ENCODE peak calls at places on chromosomes 16 and 17, in ten cellular contexts. One of them, this sample, is unnamed.

GRCh38 chr17:59149841-59150511 is 5.0 kb downstream of the SKA2 start:
- DNase-seq in occipital lobe: no peak
- DNase-seq in ascending aorta: no peak
- DNase-seq in T-helper 9 cell: no peak
- DNase-seq in choroid plexus epithelial cell: no peak
- DNase-seq in upper lobe of right lung: no peak
- DNase-seq in astrocyte of the spinal cord: no peak
- DNase-seq in HuH-7.5: no peak
- DNase-seq in hippocampal formation: no peak
- DNase-seq in NCI-H345: no peak
- DNase-seq in this sample: no peak

GRCh38 chr17:76354747-76355310 is 1.1 kb upstream of the PRPSAP1 start:
- DNase-seq in NCI-H345: no peak
- DNase-seq in T-helper 9 cell: no peak
- DNase-seq in ascending aorta: no peak
- DNase-seq in HuH-7.5: no peak
- DNase-seq in choroid plexus epithelial cell: no peak
- DNase-seq in hippocampal formation: no peak
- DNase-seq in occipital lobe: no peak
- DNase-seq in upper lobe of right lung: no peak
- DNase-seq in astrocyte of the spinal cord: no peak
- DNase-seq in this sample: no peak

GRCh38 chr16:35506018-35506897 is 2046.8 kb downstream of the TP53TG3F start:
- DNase-seq in choroid plexus epithelial cell: no peak
- DNase-seq in HuH-7.5: no peak
- DNase-seq in upper lobe of right lung: no peak
- DNase-seq in ascending aorta: no peak
- DNase-seq in NCI-H345: no peak
- DNase-seq in occipital lobe: no peak
- DNase-seq in T-helper 9 cell: no peak
- DNase-seq in hippocampal formation: no peak
- DNase-seq in astrocyte of the spinal cord: no peak
- DNase-seq in this sample: no peak

GRCh38 chr16:52114414-52114813 is 432.5 kb downstream of the TOX3 start:
- DNase-seq in hippocampal formation: no peak
- DNase-seq in occipital lobe: no peak
- DNase-seq in NCI-H345: no peak
- DNase-seq in upper lobe of right lung: no peak
- DNase-seq in HuH-7.5: no peak
- DNase-seq in choroid plexus epithelial cell: no peak
- DNase-seq in T-helper 9 cell: no peak
- DNase-seq in ascending aorta: no peak
- DNase-seq in astrocyte of the spinal cord: no peak
- DNase-seq in this sample: no peak

GRCh38 chr16:68235882-68236803 is at the start of gene ESRP2:
- DNase-seq in T-helper 9 cell: peak; percentile 42
- DNase-seq in astrocyte of the spinal cord: no peak
- DNase-seq in hippocampal formation: no peak
- DNase-seq in occipital lobe: no peak
- DNase-seq in ascending aorta: peak; percentile 72
- DNase-seq in HuH-7.5: peak; percentile 80
- DNase-seq in choroid plexus epithelial cell: no peak
- DNase-seq in upper lobe of right lung: peak; percentile 95
- DNase-seq in NCI-H345: peak; percentile 82
- DNase-seq in this sample: no peak

GRCh38 chr17:72422505-72423285 is 301.9 kb downstream of the SOX9 start:
- DNase-seq in upper lobe of right lung: no peak
- DNase-seq in T-helper 9 cell: no peak
- DNase-seq in occipital lobe: no peak
- DNase-seq in ascending aorta: peak; percentile 73
- DNase-seq in NCI-H345: no peak
- DNase-seq in choroid plexus epithelial cell: peak; percentile 70
- DNase-seq in HuH-7.5: no peak
- DNase-seq in astrocyte of the spinal cord: peak; percentile 91
- DNase-seq in hippocampal formation: no peak
- DNase-seq in this sample: no peak

GRCh38 chr16:14196011-14196410 is 124.9 kb downstream of the MRTFB start:
- DNase-seq in HuH-7.5: no peak
- DNase-seq in NCI-H345: no peak
- DNase-seq in hippocampal formation: no peak
- DNase-seq in occipital lobe: peak; percentile 13
- DNase-seq in choroid plexus epithelial cell: peak; percentile 58
- DNase-seq in astrocyte of the spinal cord: no peak
- DNase-seq in ascending aorta: no peak
- DNase-seq in upper lobe of right lung: no peak
- DNase-seq in T-helper 9 cell: no peak
- DNase-seq in this sample: no peak

GRCh38 chr17:17528696-17529652 is 32.8 kb upstream of the RASD1 start:
- DNase-seq in ascending aorta: no peak
- DNase-seq in T-helper 9 cell: no peak
- DNase-seq in astrocyte of the spinal cord: no peak
- DNase-seq in hippocampal formation: no peak
- DNase-seq in upper lobe of right lung: no peak
- DNase-seq in NCI-H345: no peak
- DNase-seq in choroid plexus epithelial cell: no peak
- DNase-seq in occipital lobe: no peak
- DNase-seq in HuH-7.5: no peak
- DNase-seq in this sample: no peak

GRCh38 chr17:4498461-4499397 is at the start of gene SPNS2:
- DNase-seq in occipital lobe: peak; percentile 69
- DNase-seq in astrocyte of the spinal cord: no peak
- DNase-seq in hippocampal formation: peak; percentile 71
- DNase-seq in T-helper 9 cell: peak; percentile 36
- DNase-seq in NCI-H345: peak; percentile 16
- DNase-seq in upper lobe of right lung: peak; percentile 86
- DNase-seq in HuH-7.5: peak; percentile 88
- DNase-seq in choroid plexus epithelial cell: peak; percentile 39
- DNase-seq in ascending aorta: peak; percentile 82
- DNase-seq in this sample: peak; percentile 75

GRCh38 chr16:15949210-15950166 is at the start of gene ABCC1:
- DNase-seq in astrocyte of the spinal cord: no peak
- DNase-seq in choroid plexus epithelial cell: no peak
- DNase-seq in hippocampal formation: no peak
- DNase-seq in HuH-7.5: peak; percentile 41
- DNase-seq in NCI-H345: peak; percentile 31
- DNase-seq in T-helper 9 cell: peak; percentile 50
- DNase-seq in ascending aorta: no peak
- DNase-seq in upper lobe of right lung: peak; percentile 78
- DNase-seq in occipital lobe: peak; percentile 3
- DNase-seq in this sample: no peak

GRCh38 chr17:32299579-32300158 is 34.0 kb downstream of the RHBDL3 start:
- DNase-seq in hippocampal formation: no peak
- DNase-seq in NCI-H345: no peak
- DNase-seq in ascending aorta: no peak
- DNase-seq in choroid plexus epithelial cell: no peak
- DNase-seq in astrocyte of the spinal cord: no peak
- DNase-seq in upper lobe of right lung: no peak
- DNase-seq in occipital lobe: no peak
- DNase-seq in HuH-7.5: no peak
- DNase-seq in T-helper 9 cell: no peak
- DNase-seq in this sample: no peak

GRCh38 chr17:57924677-57925076 is 30.5 kb downstream of the CUEDC1 start:
- DNase-seq in hippocampal formation: no peak
- DNase-seq in astrocyte of the spinal cord: no peak
- DNase-seq in NCI-H345: peak; percentile 70
- DNase-seq in T-helper 9 cell: no peak
- DNase-seq in HuH-7.5: no peak
- DNase-seq in choroid plexus epithelial cell: no peak
- DNase-seq in upper lobe of right lung: no peak
- DNase-seq in ascending aorta: no peak
- DNase-seq in occipital lobe: no peak
- DNase-seq in this sample: no peak

GRCh38 chr17:16304832-16305231 is 48.4 kb downstream of the CENPV start:
- DNase-seq in choroid plexus epithelial cell: peak; percentile 66
- DNase-seq in upper lobe of right lung: no peak
- DNase-seq in T-helper 9 cell: no peak
- DNase-seq in ascending aorta: no peak
- DNase-seq in astrocyte of the spinal cord: no peak
- DNase-seq in occipital lobe: no peak
- DNase-seq in NCI-H345: peak; percentile 9
- DNase-seq in HuH-7.5: no peak
- DNase-seq in hippocampal formation: no peak
- DNase-seq in this sample: no peak

GRCh38 chr17:77436058-77436442 is 295.3 kb downstream of the SEC14L1 start:
- DNase-seq in upper lobe of right lung: no peak
- DNase-seq in hippocampal formation: peak; percentile 13
- DNase-seq in NCI-H345: no peak
- DNase-seq in choroid plexus epithelial cell: no peak
- DNase-seq in HuH-7.5: no peak
- DNase-seq in T-helper 9 cell: no peak
- DNase-seq in ascending aorta: no peak
- DNase-seq in occipital lobe: peak; percentile 54
- DNase-seq in astrocyte of the spinal cord: no peak
- DNase-seq in this sample: no peak

GRCh38 chr17:29241015-29241963 is 5.4 kb upstream of the CRYBA1 start:
- DNase-seq in upper lobe of right lung: no peak
- DNase-seq in NCI-H345: peak; percentile 7
- DNase-seq in T-helper 9 cell: no peak
- DNase-seq in choroid plexus epithelial cell: peak; percentile 97
- DNase-seq in HuH-7.5: peak; percentile 39
- DNase-seq in hippocampal formation: peak; percentile 42
- DNase-seq in occipital lobe: peak; percentile 36
- DNase-seq in astrocyte of the spinal cord: peak; percentile 97
- DNase-seq in ascending aorta: peak; percentile 92
- DNase-seq in this sample: no peak

GRCh38 chr17:46833840-46834208 is 15.3 kb upstream of the WNT3 start:
- DNase-seq in upper lobe of right lung: no peak
- DNase-seq in ascending aorta: no peak
- DNase-seq in occipital lobe: no peak
- DNase-seq in NCI-H345: no peak
- DNase-seq in choroid plexus epithelial cell: no peak
- DNase-seq in T-helper 9 cell: no peak
- DNase-seq in HuH-7.5: no peak
- DNase-seq in hippocampal formation: no peak
- DNase-seq in astrocyte of the spinal cord: no peak
- DNase-seq in this sample: no peak

GRCh38 chr17:48391460-48391859 is 38.6 kb downstream of the SKAP1 start:
- DNase-seq in choroid plexus epithelial cell: no peak
- DNase-seq in occipital lobe: no peak
- DNase-seq in T-helper 9 cell: no peak
- DNase-seq in upper lobe of right lung: no peak
- DNase-seq in ascending aorta: no peak
- DNase-seq in astrocyte of the spinal cord: no peak
- DNase-seq in NCI-H345: no peak
- DNase-seq in hippocampal formation: no peak
- DNase-seq in HuH-7.5: no peak
- DNase-seq in this sample: no peak

GRCh38 chr17:70624208-70624607 is 454.9 kb downstream of the KCNJ2 start:
- DNase-seq in upper lobe of right lung: no peak
- DNase-seq in NCI-H345: no peak
- DNase-seq in HuH-7.5: no peak
- DNase-seq in choroid plexus epithelial cell: no peak
- DNase-seq in ascending aorta: no peak
- DNase-seq in T-helper 9 cell: no peak
- DNase-seq in hippocampal formation: no peak
- DNase-seq in occipital lobe: no peak
- DNase-seq in astrocyte of the spinal cord: no peak
- DNase-seq in this sample: no peak

GRCh38 chr16:46621902-46622676 is 910 bp upstream of the SHCBP1 start:
- DNase-seq in HuH-7.5: no peak
- DNase-seq in T-helper 9 cell: no peak
- DNase-seq in ascending aorta: no peak
- DNase-seq in astrocyte of the spinal cord: no peak
- DNase-seq in NCI-H345: no peak
- DNase-seq in occipital lobe: no peak
- DNase-seq in choroid plexus epithelial cell: no peak
- DNase-seq in upper lobe of right lung: no peak
- DNase-seq in hippocampal formation: no peak
- DNase-seq in this sample: no peak

GRCh38 chr17:34503804-34504203 is 75.6 kb upstream of the TMEM132E start:
- DNase-seq in occipital lobe: no peak
- DNase-seq in NCI-H345: no peak
- DNase-seq in astrocyte of the spinal cord: no peak
- DNase-seq in HuH-7.5: no peak
- DNase-seq in choroid plexus epithelial cell: no peak
- DNase-seq in T-helper 9 cell: no peak
- DNase-seq in upper lobe of right lung: peak; percentile 72
- DNase-seq in ascending aorta: no peak
- DNase-seq in hippocampal formation: peak; percentile 7
- DNase-seq in this sample: peak; percentile 36

GRCh38 chr17:81194941-81195901 is 27.5 kb downstream of the CEP131 start:
- DNase-seq in ascending aorta: no peak
- DNase-seq in NCI-H345: no peak
- DNase-seq in T-helper 9 cell: no peak
- DNase-seq in astrocyte of the spinal cord: no peak
- DNase-seq in hippocampal formation: no peak
- DNase-seq in upper lobe of right lung: no peak
- DNase-seq in choroid plexus epithelial cell: no peak
- DNase-seq in occipital lobe: no peak
- DNase-seq in HuH-7.5: no peak
- DNase-seq in this sample: no peak

GRCh38 chr17:74998783-74999182 is 11.4 kb downstream of the CDR2L start:
- DNase-seq in T-helper 9 cell: no peak
- DNase-seq in upper lobe of right lung: no peak
- DNase-seq in astrocyte of the spinal cord: no peak
- DNase-seq in occipital lobe: no peak
- DNase-seq in ascending aorta: no peak
- DNase-seq in HuH-7.5: no peak
- DNase-seq in choroid plexus epithelial cell: no peak
- DNase-seq in NCI-H345: no peak
- DNase-seq in hippocampal formation: no peak
- DNase-seq in this sample: no peak

GRCh38 chr16:14300631-14301149 is 229.6 kb downstream of the MRTFB start:
- DNase-seq in astrocyte of the spinal cord: peak; percentile 79
- DNase-seq in hippocampal formation: peak; percentile 53
- DNase-seq in NCI-H345: peak; percentile 62
- DNase-seq in T-helper 9 cell: no peak
- DNase-seq in HuH-7.5: peak; percentile 71
- DNase-seq in choroid plexus epithelial cell: peak; percentile 89
- DNase-seq in occipital lobe: peak; percentile 10
- DNase-seq in ascending aorta: peak; percentile 90
- DNase-seq in upper lobe of right lung: peak; percentile 79
- DNase-seq in this sample: no peak

GRCh38 chr17:33163827-33164555 is 129.1 kb downstream of the ASIC2 start:
- DNase-seq in HuH-7.5: no peak
- DNase-seq in hippocampal formation: no peak
- DNase-seq in astrocyte of the spinal cord: no peak
- DNase-seq in upper lobe of right lung: no peak
- DNase-seq in choroid plexus epithelial cell: no peak
- DNase-seq in ascending aorta: no peak
- DNase-seq in T-helper 9 cell: no peak
- DNase-seq in occipital lobe: no peak
- DNase-seq in NCI-H345: no peak
- DNase-seq in this sample: no peak

GRCh38 chr17:79414063-79414462 is 196.8 kb downstream of the RBFOX3 start:
- DNase-seq in hippocampal formation: no peak
- DNase-seq in astrocyte of the spinal cord: no peak
- DNase-seq in T-helper 9 cell: no peak
- DNase-seq in HuH-7.5: no peak
- DNase-seq in choroid plexus epithelial cell: no peak
- DNase-seq in upper lobe of right lung: no peak
- DNase-seq in occipital lobe: no peak
- DNase-seq in ascending aorta: no peak
- DNase-seq in NCI-H345: peak; percentile 57
- DNase-seq in this sample: no peak

GRCh38 chr17:77772461-77772897 is 186.0 kb upstream of the TNRC6C start:
- DNase-seq in HuH-7.5: peak; percentile 90
- DNase-seq in occipital lobe: no peak
- DNase-seq in NCI-H345: no peak
- DNase-seq in choroid plexus epithelial cell: peak; percentile 56
- DNase-seq in astrocyte of the spinal cord: peak; percentile 47
- DNase-seq in upper lobe of right lung: peak; percentile 80
- DNase-seq in hippocampal formation: no peak
- DNase-seq in ascending aorta: no peak
- DNase-seq in T-helper 9 cell: peak; percentile 57
- DNase-seq in this sample: no peak

GRCh38 chr17:5758651-5759050 is 174.3 kb upstream of the NLRP1 start:
- DNase-seq in occipital lobe: no peak
- DNase-seq in upper lobe of right lung: no peak
- DNase-seq in T-helper 9 cell: no peak
- DNase-seq in choroid plexus epithelial cell: peak; percentile 59
- DNase-seq in NCI-H345: no peak
- DNase-seq in hippocampal formation: no peak
- DNase-seq in astrocyte of the spinal cord: peak; percentile 18
- DNase-seq in HuH-7.5: no peak
- DNase-seq in ascending aorta: peak; percentile 34
- DNase-seq in this sample: no peak